ENCODE peak calls at places on chromosomes 6 and 20, in nine cellular contexts. W is uterus, U is psoas muscle, H is PC-3, B is HFF-Myc, G is tibial nerve, F is fibroblast of lung, T is activated B cell treated with CpG ODN at 0.5 μM for 24 hours, R is breast epithelium. Y is an unnamed sample.

GRCh38 chr20:42544926-42545325 is 644.8 kb downstream of the PTPRT start:
- DNase-seq in W (no peak), U (no peak), H (no peak), B (no peak), G (no peak), F (no peak), T (no peak), R (peak), Y (no peak)

GRCh38 chr6:97947841-97948240 is 664.8 kb upstream of the MMS22L start:
- DNase-seq in W (peak), U (no peak), H (peak), B (peak), G (peak), F (peak), T (no peak), R (peak), Y (no peak)

GRCh38 chr6:142680308-142680707 is 264.7 kb downstream of the HIVEP2 start:
- DNase-seq in W (no peak), U (no peak), H (peak), B (no peak), G (no peak), F (peak), T (no peak), R (peak), Y (no peak)

GRCh38 chr20:61776491-61776890 is 289.2 kb downstream of the TAF4 start:
- DNase-seq in W (no peak), U (no peak), H (no peak), B (no peak), G (no peak), F (no peak), T (no peak), R (no peak), Y (no peak)

GRCh38 chr20:835220-836045 is 1.9 kb downstream of the FAM110A start:
- DNase-seq in W (no peak), U (peak), H (no peak), B (no peak), G (no peak), F (no peak), T (no peak), R (no peak), Y (no peak)

GRCh38 chr6:42230320-42231034 is 12.8 kb upstream of the MRPS10 start:
- DNase-seq in W (no peak), U (no peak), H (peak), B (no peak), G (no peak), F (no peak), T (no peak), R (no peak), Y (no peak)

GRCh38 chr6:7075341-7075740 is 32.4 kb upstream of the RREB1 start:
- DNase-seq in W (no peak), U (no peak), H (no peak), B (no peak), G (no peak), F (no peak), T (no peak), R (no peak), Y (no peak)

GRCh38 chr6:16518265-16518664 is 243.0 kb downstream of the ATXN1 start:
- DNase-seq in W (no peak), U (no peak), H (no peak), B (no peak), G (no peak), F (no peak), T (no peak), R (no peak), Y (no peak)

GRCh38 chr20:56247954-56248782 is at the start of gene MC3R:
- DNase-seq in W (no peak), U (no peak), H (peak), B (no peak), G (peak), F (peak), T (no peak), R (peak), Y (peak)

GRCh38 chr20:13028001-13028400 is 19.2 kb downstream of the SPTLC3 start:
- DNase-seq in W (no peak), U (no peak), H (no peak), B (no peak), G (no peak), F (peak), T (no peak), R (no peak), Y (no peak)

GRCh38 chr6:113971786-113972185 is 838 bp upstream of the HDAC2 start:
- DNase-seq in W (no peak), U (no peak), H (no peak), B (no peak), G (no peak), F (no peak), T (no peak), R (no peak), Y (no peak)

GRCh38 chr6:39269971-39270370 is 40.7 kb upstream of the KCNK5 start:
- DNase-seq in W (no peak), U (no peak), H (peak), B (no peak), G (no peak), F (no peak), T (no peak), R (no peak), Y (no peak)

GRCh38 chr20:16555754-16556153 is 17.5 kb downstream of the KIF16B start:
- DNase-seq in W (no peak), U (no peak), H (peak), B (no peak), G (no peak), F (no peak), T (no peak), R (no peak), Y (no peak)

GRCh38 chr6:18497006-18497405 is 109.9 kb downstream of the RNF144B start:
- DNase-seq in W (no peak), U (no peak), H (no peak), B (no peak), G (no peak), F (peak), T (no peak), R (no peak), Y (no peak)

GRCh38 chr20:46688151-46689081 is 828 bp downstream of the TP53RK start:
- DNase-seq in W (no peak), U (no peak), H (peak), B (no peak), G (peak), F (peak), T (no peak), R (peak), Y (no peak)

GRCh38 chr20:35329435-35330139 is 37.4 kb upstream of the FAM83C start:
- DNase-seq in W (no peak), U (peak), H (peak), B (no peak), G (no peak), F (no peak), T (no peak), R (no peak), Y (no peak)

GRCh38 chr20:45993197-45993951 is 15.3 kb upstream of the MMP9 start:
- DNase-seq in W (no peak), U (no peak), H (peak), B (no peak), G (no peak), F (peak), T (no peak), R (peak), Y (no peak)

GRCh38 chr6:137904822-137905617 is 38.0 kb downstream of the TNFAIP3 start:
- DNase-seq in W (no peak), U (no peak), H (no peak), B (no peak), G (no peak), F (peak), T (no peak), R (no peak), Y (peak)

GRCh38 chr20:78338-78737 is 9.1 kb upstream of the DEFB125 start:
- DNase-seq in W (no peak), U (no peak), H (no peak), B (no peak), G (no peak), F (no peak), T (no peak), R (no peak), Y (no peak)

GRCh38 chr6:165389534-165389933 is 80.1 kb upstream of the C6orf118 start:
- DNase-seq in W (no peak), U (no peak), H (no peak), B (no peak), G (no peak), F (no peak), T (no peak), R (no peak), Y (no peak)

GRCh38 chr20:44040202-44040915 is 125.7 kb downstream of the TOX2 start:
- DNase-seq in W (no peak), U (no peak), H (no peak), B (no peak), G (no peak), F (no peak), T (no peak), R (peak), Y (no peak)

GRCh38 chr6:126027601-126028000 is 41.3 kb downstream of the TRMT11 start:
- DNase-seq in W (no peak), U (no peak), H (peak), B (no peak), G (no peak), F (peak), T (no peak), R (no peak), Y (no peak)

GRCh38 chr6:11229267-11230043 is 3.0 kb downstream of the NEDD9 start:
- DNase-seq in W (no peak), U (no peak), H (peak), B (no peak), G (no peak), F (peak), T (no peak), R (no peak), Y (no peak)

GRCh38 chr6:137647762-137648412 is 153.7 kb upstream of the OLIG3 start:
- DNase-seq in W (no peak), U (no peak), H (peak), B (no peak), G (no peak), F (peak), T (no peak), R (no peak), Y (no peak)

GRCh38 chr20:38724603-38725457 is 544 bp downstream of the SLC32A1 start:
- DNase-seq in W (no peak), U (no peak), H (no peak), B (no peak), G (no peak), F (no peak), T (no peak), R (no peak), Y (no peak)

GRCh38 chr6:14180609-14181008 is 63.0 kb downstream of the CD83 start:
- DNase-seq in W (no peak), U (no peak), H (no peak), B (no peak), G (no peak), F (no peak), T (no peak), R (no peak), Y (no peak)

GRCh38 chr20:46400253-46400652 is 6.2 kb downstream of the ELMO2 start:
- DNase-seq in W (peak), U (no peak), H (no peak), B (peak), G (peak), F (peak), T (no peak), R (peak), Y (no peak)

GRCh38 chr6:28757429-28758045 is 166.2 kb downstream of the TRIM27 start:
- DNase-seq in W (no peak), U (no peak), H (no peak), B (no peak), G (no peak), F (no peak), T (no peak), R (no peak), Y (no peak)

GRCh38 chr20:4088766-4089165 is 73.4 kb upstream of the RNF24 start:
- DNase-seq in W (no peak), U (no peak), H (no peak), B (no peak), G (no peak), F (no peak), T (no peak), R (peak), Y (no peak)

GRCh38 chr20:4090756-4091331 is 75.5 kb upstream of the RNF24 start:
- DNase-seq in W (no peak), U (no peak), H (no peak), B (no peak), G (no peak), F (peak), T (no peak), R (peak), Y (no peak)

GRCh38 chr20:4095639-4096038 is 80.3 kb upstream of the RNF24 start:
- DNase-seq in W (no peak), U (no peak), H (no peak), B (no peak), G (no peak), F (no peak), T (no peak), R (no peak), Y (no peak)

GRCh38 chr20:4091332-4092135 is 76.2 kb upstream of the RNF24 start:
- DNase-seq in W (peak), U (peak), H (peak), B (no peak), G (peak), F (peak), T (no peak), R (peak), Y (no peak)

DNA sequence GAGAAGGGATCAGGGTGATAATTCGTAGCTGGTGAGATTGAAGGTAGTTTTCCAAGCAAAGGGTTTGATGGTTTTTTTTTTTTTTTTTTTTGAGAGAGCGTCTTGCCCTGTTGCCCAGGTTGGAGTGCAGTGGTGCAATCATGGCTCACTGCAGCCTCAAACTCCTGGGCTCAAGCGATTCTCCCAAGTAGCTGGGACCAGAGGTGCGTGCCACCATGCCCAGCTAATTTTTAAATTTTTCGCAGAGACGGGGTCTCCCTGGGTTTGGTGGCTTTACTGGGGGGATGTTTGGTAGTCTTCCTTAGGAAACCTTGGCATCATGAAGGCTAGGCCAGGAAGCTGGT is 76.8 kb upstream of the RNF24 start:
- DNase-seq in W (no peak), U (no peak), H (no peak), B (no peak), G (no peak), F (no peak), T (no peak), R (peak), Y (no peak)
- TF ChIP-seq CTCF in W (no peak), U (no peak), H (no peak), B (no peak), G (no peak), F (no peak), T (no peak), R (no peak), Y (no peak)

GRCh38 chr6:26521485-26522391 is 16.4 kb upstream of the HMGN4 start:
- DNase-seq in W (peak), U (peak), H (peak), B (no peak), G (peak), F (peak), T (peak), R (peak), Y (peak)
- TF ChIP-seq CTCF in W (peak), U (peak), H (peak), B (peak), G (no peak), F (peak), T (no peak), R (no peak), Y (no peak)

DNA sequence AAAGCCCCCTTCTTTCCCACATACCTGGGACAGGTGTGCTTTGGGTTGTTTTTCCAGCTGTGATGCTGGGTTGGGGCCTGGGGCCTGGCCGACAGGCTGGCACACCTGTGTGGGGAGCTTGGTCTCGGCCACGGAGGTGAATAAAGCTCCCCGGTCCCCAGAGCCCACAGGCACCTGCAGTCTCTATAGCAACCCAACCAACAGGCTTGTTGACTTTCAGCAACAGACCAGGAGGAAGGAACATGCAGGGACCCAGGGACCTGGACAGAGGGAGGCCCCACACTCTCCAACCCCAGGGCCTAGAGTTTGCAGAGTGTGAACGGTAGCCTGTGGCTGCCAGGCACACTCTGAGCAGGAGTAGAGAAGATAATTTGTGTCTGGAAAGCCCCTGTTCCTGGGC is 14.7 kb upstream of the SYNJ2 start:
- DNase-seq in W (no peak), U (no peak), H (no peak), B (no peak), G (no peak), F (no peak), T (no peak), R (peak), Y (no peak)
- TF ChIP-seq CTCF in W (no peak), U (no peak), H (no peak), B (no peak), G (no peak), F (no peak), T (no peak), R (no peak), Y (no peak)

DNA sequence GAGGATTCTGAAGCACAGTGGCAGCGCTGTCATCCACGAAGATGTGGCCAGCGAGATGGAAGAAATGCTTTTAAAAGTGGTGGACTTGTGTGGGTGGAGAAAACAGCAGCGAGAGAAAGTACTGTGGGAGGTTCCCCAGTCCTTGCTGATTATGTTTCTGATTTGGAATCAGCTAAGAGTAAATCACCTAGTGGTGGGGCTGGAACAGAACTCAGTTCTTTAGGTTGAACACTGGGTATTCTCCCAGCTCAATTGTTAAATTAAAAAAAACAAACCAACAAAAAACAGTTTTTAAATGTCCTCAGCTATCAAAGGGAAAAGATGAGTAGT is 515 bp upstream of the ZNF322 start:
- DNase-seq in W (no peak), U (no peak), H (peak), B (no peak), G (no peak), F (peak), T (no peak), R (no peak), Y (no peak)
- TF ChIP-seq CTCF in W (no peak), U (peak), H (peak), B (no peak), G (no peak), F (no peak), T (no peak), R (no peak), Y (peak)

GRCh38 chr6:35955970-35956369 is 35.1 kb upstream of the SRPK1 start:
- DNase-seq in W (no peak), U (no peak), H (no peak), B (no peak), G (no peak), F (no peak), T (no peak), R (no peak), Y (no peak)
- TF ChIP-seq CTCF in W (no peak), U (peak), H (peak), B (peak), G (no peak), F (no peak), T (no peak), R (no peak), Y (no peak)

Y was measured in left lung.